ENCODE peak calls at places on chromosomes 7 and 10, in eight cellular contexts. S is NCI-H1694 treated with DMSO at 0.1 percent for 48 hours, I is upper lobe of right lung, B is COR-L47, O is T-helper 9 cell, T is NCI-H774, Q is thoracic aorta, P is epithelial cell of esophagus. U is an unnamed sample.

GRCh38 chr10:28661035-28661434 is 16.3 kb upstream of the BAMBI start:
- DNase-seq in S (no peak), I (no peak), B (no peak), O (no peak), T (no peak), Q (no peak), P (peak; percentile 80), U (no peak)

GRCh38 chr7:100087055-100087750 is 1.6 kb upstream of the COPS6 start:
- DNase-seq in S (no peak), I (no peak), B (no peak), O (no peak), T (no peak), Q (no peak), P (peak; percentile 86), U (no peak)

GRCh38 chr10:48651293-48651692 is 33.4 kb upstream of the WDFY4 start:
- DNase-seq in S (no peak), I (no peak), B (no peak), O (no peak), T (no peak), Q (no peak), P (no peak), U (no peak)

GRCh38 chr7:98548981-98549380 is 68.1 kb upstream of the NPTX2 start:
- DNase-seq in S (no peak), I (no peak), B (no peak), O (no peak), T (no peak), Q (no peak), P (no peak), U (no peak)

GRCh38 chr7:92002720-92003119 is 62.1 kb downstream of the AKAP9 start:
- DNase-seq in S (no peak), I (no peak), B (no peak), O (no peak), T (no peak), Q (no peak), P (no peak), U (no peak)

GRCh38 chr7:114988755-114989154 is 66.9 kb downstream of the MDFIC start:
- DNase-seq in S (no peak), I (no peak), B (no peak), O (no peak), T (no peak), Q (no peak), P (peak; percentile 40), U (no peak)

GRCh38 chr7:27251513-27252306 is 9.1 kb downstream of the EVX1 start:
- DNase-seq in S (no peak), I (no peak), B (no peak), O (no peak), T (no peak), Q (no peak), P (no peak), U (no peak)

GRCh38 chr7:69764681-69765080 is 166.4 kb downstream of the AUTS2 start:
- DNase-seq in S (no peak), I (no peak), B (no peak), O (no peak), T (no peak), Q (no peak), P (no peak), U (no peak)

GRCh38 chr10:30413996-30414576 is 19.9 kb upstream of the MAP3K8 start:
- DNase-seq in S (peak; percentile 36), I (no peak), B (no peak), O (no peak), T (peak; percentile 35), Q (no peak), P (peak; percentile 78), U (no peak)

GRCh38 chr7:98423043-98423442 is 22.2 kb upstream of the BAIAP2L1 start:
- DNase-seq in S (no peak), I (no peak), B (no peak), O (no peak), T (peak; percentile 0), Q (no peak), P (peak; percentile 23), U (no peak)

GRCh38 chr7:31811650-31812461 is 124.8 kb downstream of the PPP1R17 start:
- DNase-seq in S (peak; percentile 29), I (no peak), B (no peak), O (no peak), T (no peak), Q (no peak), P (peak; percentile 9), U (no peak)

GRCh38 chr7:47582748-47583740 is 1.1 kb upstream of the TNS3 start:
- DNase-seq in S (no peak), I (no peak), B (no peak), O (no peak), T (no peak), Q (no peak), P (no peak), U (no peak)

GRCh38 chr10:13449296-13449695 is 79.5 kb downstream of the BEND7 start:
- DNase-seq in S (no peak), I (no peak), B (no peak), O (no peak), T (no peak), Q (no peak), P (peak; percentile 78), U (no peak)

GRCh38 chr10:34397324-34397723 is 417.8 kb downstream of the PARD3 start:
- DNase-seq in S (no peak), I (no peak), B (no peak), O (no peak), T (no peak), Q (no peak), P (no peak), U (no peak)

GRCh38 chr10:63268139-63268797 is 135.1 kb downstream of the NRBF2 start:
- DNase-seq in S (no peak), I (no peak), B (peak; percentile 33), O (no peak), T (no peak), Q (no peak), P (peak; percentile 33), U (no peak)

GRCh38 chr10:131022369-131022768 is 289.2 kb downstream of the TCERG1L start:
- DNase-seq in S (no peak), I (peak; percentile 53), B (no peak), O (no peak), T (no peak), Q (no peak), P (no peak), U (no peak)

GRCh38 chr10:34808789-34809745 is 6.0 kb downstream of the PARD3 start:
- DNase-seq in S (no peak), I (no peak), B (peak; percentile 11), O (no peak), T (no peak), Q (no peak), P (peak; percentile 43), U (no peak)

GRCh38 chr7:147809785-147810184 is 780.8 kb upstream of the C7orf33 start:
- DNase-seq in S (peak; percentile 39), I (no peak), B (no peak), O (no peak), T (no peak), Q (no peak), P (no peak), U (no peak)

GRCh38 chr7:122528879-122529481 is 169.9 kb downstream of the RNF133 start:
- DNase-seq in S (peak; percentile 75), I (no peak), B (peak; percentile 34), O (no peak), T (peak; percentile 19), Q (no peak), P (peak; percentile 57), U (no peak)

GRCh38 chr7:37273891-37274290 is 174.8 kb downstream of the ELMO1 start:
- DNase-seq in S (no peak), I (no peak), B (no peak), O (no peak), T (no peak), Q (no peak), P (no peak), U (no peak)

GRCh38 chr10:103395754-103396066 is 565 bp downstream of the ATP5MK start:
- DNase-seq in S (no peak), I (no peak), B (no peak), O (no peak), T (no peak), Q (no peak), P (peak; percentile 11), U (no peak)

GRCh38 chr7:126755381-126755780 is 497.4 kb downstream of the GRM8 start:
- DNase-seq in S (no peak), I (no peak), B (no peak), O (no peak), T (no peak), Q (no peak), P (no peak), U (no peak)

GRCh38 chr10:123599366-123599849 is 66.7 kb upstream of the GPR26 start:
- DNase-seq in S (no peak), I (no peak), B (no peak), O (no peak), T (no peak), Q (no peak), P (no peak), U (peak; percentile 13)

GRCh38 chr7:27600247-27600646 is 62.4 kb downstream of the HIBADH start:
- DNase-seq in S (no peak), I (no peak), B (no peak), O (no peak), T (no peak), Q (no peak), P (no peak), U (no peak)

GRCh38 chr7:140810830-140811556 is 113.7 kb downstream of the BRAF start:
- DNase-seq in S (peak; percentile 79), I (no peak), B (peak; percentile 72), O (peak; percentile 43), T (peak; percentile 52), Q (peak; percentile 8), P (peak; percentile 72), U (peak; percentile 20)

GRCh38 chr7:119572541-119572940 is 700.4 kb upstream of the KCND2 start:
- DNase-seq in S (no peak), I (no peak), B (no peak), O (no peak), T (no peak), Q (no peak), P (no peak), U (no peak)

GRCh38 chr7:2312272-2312929 is 1.8 kb downstream of the SNX8 start:
- DNase-seq in S (no peak), I (no peak), B (no peak), O (no peak), T (no peak), Q (no peak), P (no peak), U (no peak)

GRCh38 chr10:95334793-95335120 is 44.0 kb upstream of the PDLIM1 start:
- DNase-seq in S (no peak), I (no peak), B (no peak), O (no peak), T (no peak), Q (no peak), P (no peak), U (no peak)

U was measured in mesothelial cell of epicardium.